ENCODE peak calls at places on chromosome 18, in five cellular contexts. N, Z, J, Q and W are unnamed samples.

GRCh38 chr18:5582054-5582453 is 38.3 kb upstream of the EPB41L3 start:
- DNase-seq in N (no peak), Z (no peak), J (no peak), Q (no peak), W (peak; percentile 33)

GRCh38 chr18:25795178-25795577 is 295.2 kb downstream of the SS18 start:
- DNase-seq in N (no peak), Z (no peak), J (no peak), Q (no peak), W (no peak)

GRCh38 chr18:813405-814071 is 1.5 kb upstream of the YES1 start:
- DNase-seq in N (no peak), Z (no peak), J (no peak), Q (no peak), W (no peak)

GRCh38 chr18:50454379-50455005 is 79.6 kb downstream of the SKA1 start:
- DNase-seq in N (peak; percentile 0), Z (no peak), J (no peak), Q (no peak), W (peak; percentile 11)

GRCh38 chr18:51110073-51110797 is 80.2 kb downstream of the SMAD4 start:
- DNase-seq in N (no peak), Z (peak; percentile 79), J (peak; percentile 84), Q (peak; percentile 97), W (peak; percentile 29)

GRCh38 chr18:995641-996040 is 91.0 kb downstream of the ADCYAP1 start:
- DNase-seq in N (peak; percentile 43), Z (no peak), J (no peak), Q (no peak), W (peak; percentile 92)

GRCh38 chr18:4399929-4400328 is 55.2 kb downstream of the DLGAP1 start:
- DNase-seq in N (no peak), Z (no peak), J (no peak), Q (no peak), W (no peak)

GRCh38 chr18:37636831-37637230 is 71.2 kb upstream of the CELF4 start:
- DNase-seq in N (no peak), Z (no peak), J (no peak), Q (no peak), W (no peak)

GRCh38 chr18:56861244-56861643 is 210.1 kb downstream of the WDR7 start:
- DNase-seq in N (peak; percentile 11), Z (no peak), J (no peak), Q (no peak), W (no peak)

GRCh38 chr18:1294229-1294628 is 389.6 kb downstream of the ADCYAP1 start:
- DNase-seq in N (no peak), Z (no peak), J (no peak), Q (no peak), W (no peak)

GRCh38 chr18:2970762-2971659 is 41.9 kb downstream of the LPIN2 start:
- DNase-seq in N (peak; percentile 48), Z (no peak), J (no peak), Q (no peak), W (no peak)